ENCODE peak calls at places on chromosomes 6 and 20, in six cellular contexts. One of them, this sample, is unnamed.

GRCh38 chr6:7290079-7290478 is 22.9 kb downstream of the SSR1 start:
- DNase-seq in PC-9: no peak
- DNase-seq in hepatocyte: no peak
- DNase-seq in GM20000: no peak
- DNase-seq in body of pancreas: no peak
- DNase-seq in GM10248: no peak
- DNase-seq in this sample: no peak

GRCh38 chr6:42961020-42961470 is 491 bp downstream of the GNMT start:
- DNase-seq in PC-9: no peak
- DNase-seq in hepatocyte: no peak
- DNase-seq in GM10248: no peak
- DNase-seq in GM20000: no peak
- DNase-seq in body of pancreas: peak
- DNase-seq in this sample: no peak

GRCh38 chr6:116144590-116144989 is 18.7 kb upstream of the COL10A1 start:
- DNase-seq in hepatocyte: no peak
- DNase-seq in PC-9: no peak
- DNase-seq in GM20000: no peak
- DNase-seq in body of pancreas: no peak
- DNase-seq in GM10248: no peak
- DNase-seq in this sample: no peak

GRCh38 chr6:329888-330691 is 37.8 kb downstream of the DUSP22 start:
- DNase-seq in GM20000: no peak
- DNase-seq in PC-9: no peak
- DNase-seq in body of pancreas: no peak
- DNase-seq in hepatocyte: peak
- DNase-seq in GM10248: no peak
- DNase-seq in this sample: no peak

GRCh38 chr6:33790910-33791309 is 2.0 kb upstream of the LEMD2 start:
- DNase-seq in GM10248: no peak
- DNase-seq in GM20000: no peak
- DNase-seq in PC-9: no peak
- DNase-seq in body of pancreas: no peak
- DNase-seq in hepatocyte: no peak
- DNase-seq in this sample: no peak

GRCh38 chr6:159302196-159302595 is 133.0 kb downstream of the FNDC1 start:
- DNase-seq in PC-9: no peak
- DNase-seq in GM10248: no peak
- DNase-seq in body of pancreas: no peak
- DNase-seq in hepatocyte: no peak
- DNase-seq in GM20000: no peak
- DNase-seq in this sample: no peak

GRCh38 chr6:128600397-128600951 is 80.1 kb upstream of the PTPRK start:
- DNase-seq in PC-9: peak
- DNase-seq in hepatocyte: peak
- DNase-seq in GM10248: no peak
- DNase-seq in body of pancreas: no peak
- DNase-seq in GM20000: no peak
- DNase-seq in this sample: peak

GRCh38 chr6:22892452-22892851 is 323.1 kb downstream of the HDGFL1 start:
- DNase-seq in hepatocyte: peak
- DNase-seq in GM20000: no peak
- DNase-seq in body of pancreas: no peak
- DNase-seq in PC-9: peak
- DNase-seq in GM10248: no peak
- DNase-seq in this sample: no peak

GRCh38 chr6:44593539-44593944 is 206.0 kb downstream of the CDC5L start:
- DNase-seq in GM20000: peak
- DNase-seq in GM10248: peak
- DNase-seq in body of pancreas: peak
- DNase-seq in hepatocyte: peak
- DNase-seq in PC-9: peak
- DNase-seq in this sample: peak

GRCh38 chr6:30759575-30760239 is 15.4 kb upstream of the IER3 start:
- DNase-seq in PC-9: peak
- DNase-seq in GM20000: no peak
- DNase-seq in hepatocyte: peak
- DNase-seq in body of pancreas: peak
- DNase-seq in GM10248: no peak
- DNase-seq in this sample: no peak

GRCh38 chr20:17747431-17747846 is 47.7 kb downstream of the BANF2 start:
- DNase-seq in GM10248: no peak
- DNase-seq in PC-9: peak
- DNase-seq in GM20000: no peak
- DNase-seq in body of pancreas: peak
- DNase-seq in hepatocyte: peak
- DNase-seq in this sample: no peak

GRCh38 chr20:57031867-57032355 is 234.5 kb downstream of the BMP7 start:
- DNase-seq in PC-9: no peak
- DNase-seq in GM10248: no peak
- DNase-seq in body of pancreas: no peak
- DNase-seq in GM20000: no peak
- DNase-seq in hepatocyte: no peak
- DNase-seq in this sample: no peak

GRCh38 chr6:154197176-154197850 is 158.3 kb downstream of the OPRM1 start:
- DNase-seq in GM10248: no peak
- DNase-seq in PC-9: no peak
- DNase-seq in hepatocyte: no peak
- DNase-seq in body of pancreas: no peak
- DNase-seq in GM20000: no peak
- DNase-seq in this sample: no peak

GRCh38 chr6:112258636-112259336 is 4.4 kb upstream of the LAMA4 start:
- DNase-seq in PC-9: no peak
- DNase-seq in GM10248: no peak
- DNase-seq in body of pancreas: no peak
- DNase-seq in hepatocyte: no peak
- DNase-seq in GM20000: no peak
- DNase-seq in this sample: no peak

GRCh38 chr20:2381303-2381702 is 602 bp downstream of the TGM6 start:
- DNase-seq in body of pancreas: no peak
- DNase-seq in GM10248: no peak
- DNase-seq in PC-9: no peak
- DNase-seq in GM20000: no peak
- DNase-seq in hepatocyte: no peak
- DNase-seq in this sample: no peak

GRCh38 chr6:26126394-26127221 is 39.4 kb downstream of the HFE start:
- DNase-seq in GM20000: no peak
- DNase-seq in body of pancreas: peak
- DNase-seq in GM10248: no peak
- DNase-seq in hepatocyte: peak
- DNase-seq in PC-9: no peak
- DNase-seq in this sample: peak

GRCh38 chr6:99348823-99349619 is 453 bp downstream of the FAXC start:
- DNase-seq in GM10248: no peak
- DNase-seq in hepatocyte: peak
- DNase-seq in PC-9: no peak
- DNase-seq in body of pancreas: peak
- DNase-seq in GM20000: no peak
- DNase-seq in this sample: peak

GRCh38 chr6:145647602-145648001 is 87.7 kb downstream of the EPM2A start:
- DNase-seq in GM20000: no peak
- DNase-seq in PC-9: no peak
- DNase-seq in body of pancreas: no peak
- DNase-seq in hepatocyte: no peak
- DNase-seq in GM10248: no peak
- DNase-seq in this sample: no peak

GRCh38 chr20:19022791-19023448 is 189.5 kb upstream of the SLC24A3 start:
- DNase-seq in PC-9: no peak
- DNase-seq in GM10248: no peak
- DNase-seq in hepatocyte: no peak
- DNase-seq in GM20000: no peak
- DNase-seq in body of pancreas: no peak
- DNase-seq in this sample: no peak

GRCh38 chr20:38114353-38114791 is 50.7 kb downstream of the TGM2 start:
- DNase-seq in GM20000: no peak
- DNase-seq in PC-9: no peak
- DNase-seq in body of pancreas: no peak
- DNase-seq in GM10248: no peak
- DNase-seq in hepatocyte: no peak
- DNase-seq in this sample: no peak

GRCh38 chr6:163612200-163612599 is 197.7 kb downstream of the QKI start:
- DNase-seq in body of pancreas: no peak
- DNase-seq in GM20000: no peak
- DNase-seq in hepatocyte: no peak
- DNase-seq in PC-9: no peak
- DNase-seq in GM10248: no peak
- DNase-seq in this sample: no peak

GRCh38 chr6:84926756-84927155 is 162.4 kb upstream of the TBX18 start:
- DNase-seq in body of pancreas: no peak
- DNase-seq in hepatocyte: no peak
- DNase-seq in PC-9: no peak
- DNase-seq in GM10248: no peak
- DNase-seq in GM20000: no peak
- DNase-seq in this sample: no peak

GRCh38 chr6:139402935-139403386 is 28.5 kb upstream of the CITED2 start:
- DNase-seq in hepatocyte: no peak
- DNase-seq in GM20000: no peak
- DNase-seq in PC-9: no peak
- DNase-seq in GM10248: no peak
- DNase-seq in body of pancreas: no peak
- DNase-seq in this sample: no peak

GRCh38 chr6:139290787-139291294 is 957 bp downstream of the TXLNB start:
- DNase-seq in body of pancreas: no peak
- DNase-seq in hepatocyte: no peak
- DNase-seq in PC-9: no peak
- DNase-seq in GM20000: peak
- DNase-seq in GM10248: peak
- DNase-seq in this sample: no peak

GRCh38 chr6:88370127-88370710 is 204.1 kb upstream of the CNR1 start:
- DNase-seq in GM10248: no peak
- DNase-seq in hepatocyte: no peak
- DNase-seq in GM20000: no peak
- DNase-seq in body of pancreas: no peak
- DNase-seq in PC-9: no peak
- DNase-seq in this sample: no peak

GRCh38 chr6:34523441-34524206 is 32.5 kb downstream of the SPDEF start:
- DNase-seq in body of pancreas: peak
- DNase-seq in PC-9: no peak
- DNase-seq in hepatocyte: no peak
- DNase-seq in GM10248: no peak
- DNase-seq in GM20000: no peak
- DNase-seq in this sample: no peak

GRCh38 chr6:122800906-122801305 is 11.8 kb downstream of the SMPDL3A start:
- DNase-seq in GM10248: no peak
- DNase-seq in body of pancreas: no peak
- DNase-seq in PC-9: no peak
- DNase-seq in GM20000: no peak
- DNase-seq in hepatocyte: no peak
- DNase-seq in this sample: no peak

GRCh38 chr6:110813813-110814487 is 1.3 kb downstream of the CDK19 start:
- DNase-seq in hepatocyte: peak
- DNase-seq in body of pancreas: no peak
- DNase-seq in PC-9: peak
- DNase-seq in GM10248: no peak
- DNase-seq in GM20000: no peak
- DNase-seq in this sample: no peak

GRCh38 chr6:73121421-73121993 is 103.8 kb downstream of the KHDC1L start:
- DNase-seq in GM20000: no peak
- DNase-seq in body of pancreas: no peak
- DNase-seq in hepatocyte: peak
- DNase-seq in GM10248: no peak
- DNase-seq in PC-9: no peak
- DNase-seq in this sample: no peak
- TF ChIP-seq CTCF in GM20000: no peak
- TF ChIP-seq CTCF in body of pancreas: no peak
- TF ChIP-seq CTCF in hepatocyte: no peak
- TF ChIP-seq CTCF in GM10248: no peak
- TF ChIP-seq CTCF in PC-9: no peak
- TF ChIP-seq CTCF in this sample: no peak

GRCh38 chr6:55941713-55942112 is 66.3 kb upstream of the BMP5 start:
- DNase-seq in body of pancreas: no peak
- DNase-seq in PC-9: no peak
- DNase-seq in GM10248: no peak
- DNase-seq in GM20000: no peak
- DNase-seq in hepatocyte: no peak
- DNase-seq in this sample: no peak
- TF ChIP-seq CTCF in body of pancreas: no peak
- TF ChIP-seq CTCF in PC-9: no peak
- TF ChIP-seq CTCF in GM10248: no peak
- TF ChIP-seq CTCF in GM20000: no peak
- TF ChIP-seq CTCF in hepatocyte: peak
- TF ChIP-seq CTCF in this sample: no peak

GRCh38 chr6:95352064-95352463 is 225.3 kb upstream of the MANEA start:
- DNase-seq in GM20000: no peak
- DNase-seq in PC-9: no peak
- DNase-seq in body of pancreas: no peak
- DNase-seq in hepatocyte: no peak
- DNase-seq in GM10248: no peak
- DNase-seq in this sample: no peak
- TF ChIP-seq CTCF in GM20000: no peak
- TF ChIP-seq CTCF in PC-9: peak
- TF ChIP-seq CTCF in body of pancreas: no peak
- TF ChIP-seq CTCF in hepatocyte: peak
- TF ChIP-seq CTCF in GM10248: no peak
- TF ChIP-seq CTCF in this sample: no peak

GRCh38 chr20:48352042-48352441 is 475.8 kb downstream of the PREX1 start:
- DNase-seq in hepatocyte: no peak
- DNase-seq in GM20000: no peak
- DNase-seq in GM10248: no peak
- DNase-seq in body of pancreas: no peak
- DNase-seq in PC-9: no peak
- DNase-seq in this sample: no peak

GRCh38 chr20:48352628-48353027 is 475.2 kb downstream of the PREX1 start:
- DNase-seq in body of pancreas: no peak
- DNase-seq in PC-9: no peak
- DNase-seq in hepatocyte: no peak
- DNase-seq in GM20000: no peak
- DNase-seq in GM10248: no peak
- DNase-seq in this sample: no peak

GRCh38 chr20:48349673-48350072 is 478.1 kb downstream of the PREX1 start:
- DNase-seq in PC-9: no peak
- DNase-seq in GM20000: no peak
- DNase-seq in hepatocyte: no peak
- DNase-seq in body of pancreas: no peak
- DNase-seq in GM10248: no peak
- DNase-seq in this sample: no peak

GRCh38 chr20:48348022-48348421 is 479.8 kb downstream of the PREX1 start:
- DNase-seq in body of pancreas: no peak
- DNase-seq in hepatocyte: no peak
- DNase-seq in GM10248: no peak
- DNase-seq in GM20000: no peak
- DNase-seq in PC-9: no peak
- DNase-seq in this sample: no peak

DNA sequence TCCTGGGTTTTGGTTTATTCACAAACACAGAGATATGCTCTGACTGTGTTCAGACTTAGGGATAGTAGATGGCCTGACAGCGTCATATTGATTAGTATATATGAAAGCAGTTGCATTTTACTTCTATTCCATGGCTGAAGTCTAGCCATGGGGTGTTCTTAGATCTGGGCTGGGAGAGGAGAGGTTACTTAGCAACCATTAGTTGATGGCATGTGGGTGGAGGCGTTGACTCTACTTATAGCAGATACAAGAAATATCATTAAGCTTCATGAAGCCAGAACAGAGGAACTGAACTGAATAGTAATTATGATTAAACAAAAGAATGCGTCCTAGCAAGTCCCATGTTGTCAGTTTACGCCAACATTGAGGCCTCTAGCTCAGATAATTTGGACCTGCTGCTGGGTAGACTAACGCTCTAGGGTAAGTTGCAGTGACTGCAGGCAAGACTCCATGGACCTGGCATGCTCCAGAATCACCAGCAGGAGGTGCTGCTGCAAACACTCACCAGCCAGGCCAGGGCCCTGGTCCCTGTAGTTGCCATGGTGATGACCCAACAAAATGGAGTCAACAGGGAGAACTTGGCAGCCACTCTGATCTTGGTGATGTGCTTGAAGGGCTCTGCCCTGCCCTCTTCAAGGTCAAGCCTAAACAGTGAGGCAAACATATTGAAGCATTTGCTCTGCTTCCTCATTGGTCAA is 477.4 kb downstream of the PREX1 start:
- DNase-seq in GM10248: no peak
- DNase-seq in GM20000: peak
- DNase-seq in body of pancreas: no peak
- DNase-seq in hepatocyte: no peak
- DNase-seq in PC-9: no peak
- DNase-seq in this sample: peak
- TF ChIP-seq CTCF in GM10248: no peak
- TF ChIP-seq CTCF in GM20000: peak
- TF ChIP-seq CTCF in body of pancreas: no peak
- TF ChIP-seq CTCF in hepatocyte: peak
- TF ChIP-seq CTCF in PC-9: peak
- TF ChIP-seq CTCF in this sample: peak

This sample was measured in endothelial cell.